ENCODE peak calls at places on chromosomes 5 and 9, in five cellular contexts. W is left kidney, I is kidney glomerular epithelial cell, Y is lower lobe of right lung, D is HCT116. R is an unnamed sample.

GRCh38 chr5:9789818-9790217 is 159.7 kb upstream of the TAS2R1 start:
- DNase-seq in W (no peak), I (no peak), Y (no peak), D (no peak), R (no peak)

GRCh38 chr5:140322751-140323731 is 20.1 kb upstream of the PFDN1 start:
- DNase-seq in W (peak), I (peak), Y (no peak), D (no peak), R (peak)

GRCh38 chr5:55920784-55921183 is 69.6 kb downstream of the IL31RA start:
- DNase-seq in W (no peak), I (peak), Y (no peak), D (no peak), R (peak)

GRCh38 chr9:36163049-36163839 is 5.9 kb upstream of the CCIN start:
- DNase-seq in W (peak), I (peak), Y (no peak), D (no peak), R (no peak)

GRCh38 chr5:138953370-138954256 is 78.5 kb upstream of the LRRTM2 start:
- DNase-seq in W (peak), I (peak), Y (peak), D (no peak), R (no peak)

GRCh38 chr9:133701981-133702797 is 36.0 kb downstream of the SARDH start:
- DNase-seq in W (peak), I (no peak), Y (peak), D (no peak), R (no peak)

GRCh38 chr5:141960018-141960417 is 2.0 kb upstream of the PCDH12 start:
- DNase-seq in W (peak), I (no peak), Y (no peak), D (no peak), R (no peak)

GRCh38 chr5:52580921-52581320 is 206.8 kb upstream of the ITGA1 start:
- DNase-seq in W (no peak), I (no peak), Y (no peak), D (no peak), R (no peak)

GRCh38 chr9:3435732-3436131 is 90.1 kb downstream of the RFX3 start:
- DNase-seq in W (no peak), I (no peak), Y (no peak), D (no peak), R (no peak)

GRCh38 chr5:101424530-101425175 is 521.6 kb upstream of the ST8SIA4 start:
- DNase-seq in W (no peak), I (peak), Y (no peak), D (peak), R (no peak)

GRCh38 chr5:168142402-168142801 is 149.0 kb upstream of the WWC1 start:
- DNase-seq in W (no peak), I (no peak), Y (no peak), D (no peak), R (no peak)

GRCh38 chr5:179795049-179795862 is 1.5 kb downstream of the LTC4S start:
- DNase-seq in W (peak), I (no peak), Y (peak), D (no peak), R (no peak)

GRCh38 chr5:179264641-179265528 is 80.4 kb downstream of the ADAMTS2 start:
- DNase-seq in W (peak), I (no peak), Y (no peak), D (no peak), R (no peak)

GRCh38 chr5:87412417-87413115 is at the start of gene CCNH:
- DNase-seq in W (peak), I (peak), Y (peak), D (peak), R (peak)

GRCh38 chr5:135569755-135570452 is 8.9 kb downstream of the CXCL14 start:
- DNase-seq in W (peak), I (peak), Y (no peak), D (peak), R (no peak)

GRCh38 chr9:12818431-12819000 is 43.7 kb downstream of the LURAP1L start:
- DNase-seq in W (peak), I (peak), Y (no peak), D (no peak), R (no peak)

GRCh38 chr9:92590386-92590785 is 54.6 kb upstream of the ECM2 start:
- DNase-seq in W (peak), I (no peak), Y (no peak), D (no peak), R (no peak)

R was measured in SW 1271.